ENCODE peak calls at places on chromosome 17, in eight cellular contexts. N is heart left ventricle; H is prostate gland; S is body of pancreas; M is tibial nerve; P is heart right ventricle; F is IMR-90; X is CD8-positive, alpha-beta memory T cell. R is an unnamed sample. For H3K4me1 and H3K36me3, the result is how much of the 10 kb centered on the place peaks cover.

GRCh38 chr17:1126801-1127550 is 52.8 kb downstream of the ABR start:
- DNase-seq in N (peak), H (no peak), S (no peak), M (no peak), P (no peak), F (no peak), X (no peak), R (no peak)

GRCh38 chr17:77409282-77410161 is 268.8 kb downstream of the SEC14L1 start:
- DNase-seq in N (peak), H (peak), S (peak), M (peak), P (peak), F (peak), X (peak), R (peak)

GRCh38 chr17:8417806-8418205 is 17.9 kb upstream of the NDEL1 start:
- DNase-seq in N (no peak), H (no peak), S (no peak), M (no peak), P (no peak), F (no peak), X (no peak), R (no peak)

GRCh38 chr17:76307966-76308338 is at the start of gene QRICH2:
- DNase-seq in N (no peak), H (no peak), S (no peak), M (no peak), P (no peak), F (no peak), X (no peak), R (peak)

GRCh38 chr17:65987988-65988387 is 203.9 kb downstream of the CEP112 start:
- DNase-seq in N (no peak), H (peak), S (no peak), M (no peak), P (no peak), F (peak), X (no peak), R (no peak)

GRCh38 chr17:30236807-30237206 is 1.3 kb upstream of the SLC6A4 start:
- DNase-seq in N (peak), H (peak), S (peak), M (peak), P (peak), F (no peak), X (no peak), R (no peak)

GRCh38 chr17:82935944-82936767 is 96.3 kb upstream of the ZNF750 start:
- DNase-seq in N (peak), H (no peak), S (no peak), M (no peak), P (no peak), F (no peak), X (no peak), R (peak)

GRCh38 chr17:37701424-37702020 is 43.3 kb downstream of the HNF1B start:
- DNase-seq in N (no peak), H (no peak), S (peak), M (no peak), P (no peak), F (no peak), X (peak), R (no peak)

GRCh38 chr17:77437017-77437416 is 296.2 kb downstream of the SEC14L1 start:
- DNase-seq in N (peak), H (no peak), S (no peak), M (no peak), P (peak), F (peak), X (no peak), R (peak)

GRCh38 chr17:28744104-28744801 is 442 bp downstream of the TRAF4 start:
- DNase-seq in N (no peak), H (no peak), S (peak), M (no peak), P (no peak), F (peak), X (peak), R (peak)

GRCh38 chr17:1030684-1031557 is 34.0 kb downstream of the TIMM22 start:
- DNase-seq in N (no peak), H (peak), S (no peak), M (peak), P (no peak), F (no peak), X (no peak), R (peak)

GRCh38 chr17:60926466-60927183 is 249.0 kb downstream of the BCAS3 start:
- DNase-seq in N (no peak), H (no peak), S (no peak), M (no peak), P (no peak), F (peak), X (no peak), R (no peak)

GRCh38 chr17:78723001-78723796 is 58.9 kb downstream of the CYTH1 start:
- DNase-seq in N (no peak), H (no peak), S (no peak), M (no peak), P (peak), F (peak), X (no peak), R (peak)

GRCh38 chr17:17826942-17827785 is 9.6 kb downstream of the SREBF1 start:
- DNase-seq in N (no peak), H (no peak), S (no peak), M (no peak), P (no peak), F (no peak), X (no peak), R (no peak)

GRCh38 chr17:68310141-68310540 is 18.8 kb downstream of the ARSG start:
- DNase-seq in N (no peak), H (no peak), S (no peak), M (no peak), P (no peak), F (no peak), X (no peak), R (no peak)

GRCh38 chr17:82370471-82371332 is 863 bp upstream of the UTS2R start:
- DNase-seq in N (no peak), H (no peak), S (no peak), M (no peak), P (no peak), F (no peak), X (no peak), R (no peak)

GRCh38 chr17:5951912-5952311 is 118.3 kb upstream of the WSCD1 start:
- DNase-seq in N (no peak), H (no peak), S (no peak), M (no peak), P (no peak), F (no peak), X (no peak), R (no peak)

GRCh38 chr17:31388770-31389672 is 2.5 kb upstream of the RAB11FIP4 start:
- DNase-seq in N (no peak), H (no peak), S (peak), M (no peak), P (no peak), F (no peak), X (peak), R (no peak)

GRCh38 chr17:71084219-71084618 is 914.9 kb downstream of the KCNJ2 start:
- DNase-seq in N (no peak), H (peak), S (peak), M (no peak), P (no peak), F (peak), X (no peak), R (no peak)

GRCh38 chr17:81510524-81510797 is 2.1 kb downstream of the ACTG1 start:
- DNase-seq in N (no peak), H (no peak), S (no peak), M (no peak), P (no peak), F (no peak), X (no peak), R (no peak)

GRCh38 chr17:6480325-6480675 is 36.0 kb downstream of the PIMREG start:
- DNase-seq in N (peak), H (no peak), S (no peak), M (no peak), P (no peak), F (no peak), X (no peak), R (no peak)

GRCh38 chr17:46898860-46899259 is 24.1 kb upstream of the GOSR2 start:
- DNase-seq in N (no peak), H (no peak), S (no peak), M (no peak), P (no peak), F (no peak), X (no peak), R (no peak)

GRCh38 chr17:7045492-7046126 is 1.7 kb upstream of the SLC16A11 start:
- DNase-seq in N (no peak), H (peak), S (peak), M (no peak), P (no peak), F (peak), X (no peak), R (no peak)

GRCh38 chr17:10073905-10074304 is 124.5 kb downstream of the GAS7 start:
- DNase-seq in N (no peak), H (no peak), S (peak), M (no peak), P (peak), F (no peak), X (no peak), R (peak)

GRCh38 chr17:20896153-20896649 is 146.6 kb downstream of the USP22 start:
- DNase-seq in N (peak), H (no peak), S (peak), M (no peak), P (peak), F (peak), X (peak), R (peak)

GRCh38 chr17:13550291-13550690 is 51.4 kb downstream of the HS3ST3A1 start:
- DNase-seq in N (no peak), H (no peak), S (no peak), M (no peak), P (no peak), F (peak), X (no peak), R (no peak)

GRCh38 chr17:48259710-48260291 is 152.2 kb downstream of the SNX11 start:
- DNase-seq in N (no peak), H (no peak), S (peak), M (no peak), P (no peak), F (peak), X (no peak), R (no peak)

GRCh38 chr17:6090253-6090652 is 20.1 kb downstream of the WSCD1 start:
- DNase-seq in N (no peak), H (no peak), S (no peak), M (no peak), P (no peak), F (no peak), X (no peak), R (peak)

GRCh38 chr17:7404737-7405412 is 978 bp upstream of the TMEM256 start:
- DNase-seq in N (peak), H (no peak), S (peak), M (peak), P (peak), F (no peak), X (peak), R (peak)

GRCh38 chr17:63405741-63406261 is 40.3 kb downstream of the CYB561 start:
- DNase-seq in N (no peak), H (peak), S (no peak), M (no peak), P (no peak), F (peak), X (no peak), R (no peak)

GRCh38 chr17:13977837-13978236 is 91.5 kb upstream of the COX10 start:
- DNase-seq in N (no peak), H (no peak), S (no peak), M (no peak), P (no peak), F (no peak), X (no peak), R (no peak)

GRCh38 chr17:57537524-57538410 is 207.3 kb downstream of the CCDC182 start:
- DNase-seq in N (no peak), H (no peak), S (no peak), M (no peak), P (no peak), F (no peak), X (no peak), R (no peak)

GRCh38 chr17:42133461-42134041 is 10.9 kb downstream of the HSPB9 start:
- DNase-seq in N (peak), H (no peak), S (peak), M (no peak), P (no peak), F (no peak), X (no peak), R (no peak)

GRCh38 chr17:59366040-59366757 is 34.7 kb downstream of the YPEL2 start:
- DNase-seq in N (no peak), H (no peak), S (peak), M (no peak), P (no peak), F (no peak), X (no peak), R (no peak)
- H3K4me1 ChIP-seq in N (half or more), H (half or more), S (half or more), M (half or more), P (half or more), F (under half), X (half or more), R (under half)

GRCh38 chr17:73899839-73900238 is 255.6 kb upstream of the SDK2 start:
- DNase-seq in N (no peak), H (no peak), S (no peak), M (no peak), P (no peak), F (no peak), X (no peak), R (no peak)

GRCh38 chr17:73901661-73902415 is 257.6 kb upstream of the SDK2 start:
- DNase-seq in N (peak), H (peak), S (peak), M (no peak), P (peak), F (no peak), X (no peak), R (no peak)

GRCh38 chr17:73902416-73903181 is 258.4 kb upstream of the SDK2 start:
- DNase-seq in N (no peak), H (no peak), S (peak), M (no peak), P (no peak), F (no peak), X (no peak), R (no peak)

GRCh38 chr17:73900516-73900915 is 256.3 kb upstream of the SDK2 start:
- DNase-seq in N (no peak), H (no peak), S (no peak), M (no peak), P (no peak), F (no peak), X (no peak), R (no peak)

DNA sequence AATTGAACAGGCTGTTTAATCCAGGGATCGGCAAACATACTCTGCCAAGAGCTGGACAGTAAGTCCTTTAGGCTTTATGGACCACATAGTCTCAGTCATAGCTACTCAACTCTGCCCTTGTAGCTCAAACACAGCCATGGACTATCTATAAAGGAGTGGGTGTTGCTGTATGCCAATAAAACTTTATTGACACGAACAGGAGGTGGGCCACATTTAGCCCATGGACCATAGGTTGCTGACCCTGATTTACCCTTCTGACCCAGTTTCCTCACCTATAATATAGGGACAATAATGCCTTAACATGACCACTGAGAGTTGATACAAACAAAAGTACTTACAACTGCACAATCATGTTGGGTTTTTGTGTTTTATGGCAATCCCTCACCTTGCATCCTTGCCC is 257.0 kb upstream of the SDK2 start:
- DNase-seq in N (no peak), H (no peak), S (no peak), M (no peak), P (no peak), F (no peak), X (no peak), R (no peak)
- H3K27ac ChIP-seq in N (no peak), H (no peak), S (no peak), M (no peak), P (no peak), F (no peak), X (no peak), R (no peak)

DNA sequence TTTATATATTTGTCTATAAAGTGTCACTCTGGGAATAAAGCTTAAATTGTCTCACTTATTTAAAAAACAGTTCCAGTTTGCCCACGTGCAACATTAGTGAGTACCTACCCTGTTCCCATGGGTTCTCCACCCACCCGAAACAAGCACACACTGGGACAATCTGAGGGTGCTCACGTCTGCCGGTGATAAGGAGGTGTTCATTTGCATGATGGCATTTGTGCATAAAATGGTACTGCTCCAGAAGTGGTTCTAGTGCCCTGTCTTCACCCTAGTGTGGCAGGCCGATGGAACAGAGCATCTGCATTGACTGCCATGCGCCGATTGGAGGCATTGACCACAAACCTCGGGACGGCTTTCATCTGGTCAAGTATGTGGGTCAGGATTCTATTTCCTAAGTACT is 35.6 kb upstream of the ENDOV start:
- DNase-seq in N (no peak), H (no peak), S (no peak), M (no peak), P (no peak), F (no peak), X (no peak), R (peak)
- H3K36me3 ChIP-seq in N (under half), H (under half), S (half or more), M (under half), P (half or more), F (half or more), X (half or more), R (half or more)

GRCh38 chr17:50947844-50948514 is 81.8 kb upstream of the TOB1 start:
- DNase-seq in N (peak), H (peak), S (peak), M (peak), P (peak), F (no peak), X (no peak), R (peak)

GRCh38 chr17:50946891-50947843 is 81.0 kb upstream of the TOB1 start:
- DNase-seq in N (no peak), H (no peak), S (peak), M (peak), P (no peak), F (no peak), X (no peak), R (peak)

GRCh38 chr17:50949128-50950001 is 83.2 kb upstream of the TOB1 start:
- DNase-seq in N (peak), H (no peak), S (peak), M (peak), P (no peak), F (no peak), X (no peak), R (peak)

GRCh38 chr17:50950002-50950877 is 84.1 kb upstream of the TOB1 start:
- DNase-seq in N (peak), H (peak), S (peak), M (peak), P (peak), F (peak), X (peak), R (peak)

GRCh38 chr17:50948711-50949110 is 82.6 kb upstream of the TOB1 start:
- DNase-seq in N (no peak), H (no peak), S (peak), M (peak), P (no peak), F (no peak), X (no peak), R (no peak)
- H3K4me1 ChIP-seq in N (half or more), H (under half), S (half or more), M (under half), P (under half), F (under half), X (under half), R (under half)

DNA sequence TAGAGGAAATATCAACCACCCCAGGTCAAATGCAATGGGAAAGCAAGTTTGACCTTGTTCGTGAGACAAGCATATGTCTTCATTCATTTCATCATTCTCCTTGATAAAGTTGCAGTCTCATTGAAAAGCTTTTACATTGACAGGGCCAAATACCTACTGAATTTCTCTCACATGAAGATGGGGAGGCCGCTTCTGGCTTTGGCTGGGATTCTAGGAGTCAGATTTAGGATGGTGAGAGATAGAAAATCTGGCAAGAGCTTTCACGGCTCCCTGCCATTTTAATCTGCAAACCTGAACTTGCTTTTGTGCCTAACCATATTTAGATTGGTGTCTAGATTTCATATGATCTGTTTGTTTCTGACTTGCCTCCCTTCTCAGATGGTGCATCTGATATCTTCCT is 88.0 kb downstream of the TMEM100 start:
- DNase-seq in N (no peak), H (no peak), S (no peak), M (no peak), P (no peak), F (no peak), X (no peak), R (no peak)
- H3K27ac ChIP-seq in N (peak), H (no peak), S (no peak), M (no peak), P (peak), F (no peak), X (no peak), R (peak)

GRCh38 chr17:4006745-4007211 is 42.5 kb upstream of the ATP2A3 start:
- DNase-seq in N (no peak), H (no peak), S (no peak), M (no peak), P (no peak), F (no peak), X (no peak), R (no peak)

GRCh38 chr17:4005296-4006164 is 41.3 kb upstream of the ATP2A3 start:
- DNase-seq in N (no peak), H (no peak), S (no peak), M (no peak), P (no peak), F (no peak), X (no peak), R (no peak)

GRCh38 chr17:4004517-4005295 is 40.5 kb upstream of the ATP2A3 start:
- DNase-seq in N (peak), H (peak), S (peak), M (no peak), P (peak), F (no peak), X (peak), R (peak)

GRCh38 chr17:4007346-4008081 is 43.3 kb upstream of the ATP2A3 start:
- DNase-seq in N (no peak), H (no peak), S (no peak), M (no peak), P (no peak), F (no peak), X (no peak), R (no peak)

GRCh38 chr17:4006165-4006589 is 41.9 kb upstream of the ATP2A3 start:
- DNase-seq in N (no peak), H (no peak), S (no peak), M (no peak), P (no peak), F (no peak), X (no peak), R (peak)
- H3K36me3 ChIP-seq in N (under half), H (under half), S (under half), M (under half), P (half or more), F (under half), X (under half), R (under half)

R was measured in sigmoid colon.